ENCODE peak calls at places on chromosomes 5 and 9, in six cellular contexts. W is IMR-90, Y is neuronal stem cell, J is H9, T is H1, E is mesenchymal stem cell. O is an unnamed sample.

GRCh38 chr5:115796656-115797055 is 19.8 kb downstream of the CDO1 start:
- DNase-seq in W (no peak), Y (no peak), J (no peak), T (no peak), E (no peak), O (no peak)

GRCh38 chr9:97983524-97984187 is 515 bp downstream of the ANP32B start:
- DNase-seq in W (peak; percentile 9), Y (no peak), J (peak; percentile 37), T (no peak), E (peak; percentile 60), O (peak; percentile 46)

GRCh38 chr9:105318729-105319513 is 74.5 kb downstream of the SLC44A1 start:
- DNase-seq in W (no peak), Y (no peak), J (no peak), T (no peak), E (no peak), O (no peak)

GRCh38 chr5:148826082-148826971 is at the start of gene ADRB2:
- DNase-seq in W (peak; percentile 91), Y (peak; percentile 89), J (peak; percentile 98), T (peak; percentile 80), E (peak; percentile 95), O (peak; percentile 96)

GRCh38 chr5:154473581-154474266 is 4.3 kb downstream of the HAND1 start:
- DNase-seq in W (no peak), Y (no peak), J (peak; percentile 69), T (no peak), E (no peak), O (peak; percentile 60)

GRCh38 chr9:71121275-71122168 is at the start of gene TRPM3:
- DNase-seq in W (no peak), Y (peak; percentile 77), J (peak; percentile 71), T (peak; percentile 19), E (no peak), O (peak; percentile 54)

GRCh38 chr9:27785714-27786100 is 212.4 kb upstream of the C9orf72 start:
- DNase-seq in W (no peak), Y (no peak), J (no peak), T (no peak), E (peak; percentile 54), O (no peak)

GRCh38 chr5:17217421-17218352 is at the start of gene BASP1:
- DNase-seq in W (peak; percentile 75), Y (peak; percentile 80), J (peak; percentile 86), T (no peak), E (peak; percentile 85), O (peak; percentile 92)

GRCh38 chr9:115531410-115532130 is 413.6 kb upstream of the TNC start:
- DNase-seq in W (peak; percentile 90), Y (no peak), J (no peak), T (no peak), E (peak; percentile 79), O (no peak)

GRCh38 chr5:65198777-65199120 is 283.0 kb downstream of the ADAMTS6 start:
- DNase-seq in W (peak; percentile 99), Y (no peak), J (no peak), T (no peak), E (peak; percentile 75), O (peak; percentile 65)

GRCh38 chr5:43019615-43020293 is 20.4 kb downstream of the ANXA2R start:
- DNase-seq in W (peak; percentile 91), Y (no peak), J (peak; percentile 74), T (no peak), E (peak; percentile 94), O (peak; percentile 95)

GRCh38 chr5:127840198-127840524 is 137.0 kb downstream of the CCDC192 start:
- DNase-seq in W (no peak), Y (no peak), J (no peak), T (no peak), E (no peak), O (no peak)

GRCh38 chr5:81078930-81079329 is 118.8 kb downstream of the RASGRF2 start:
- DNase-seq in W (no peak), Y (no peak), J (no peak), T (no peak), E (no peak), O (no peak)

GRCh38 chr5:134240421-134240962 is 14.6 kb upstream of the PPP2CA start:
- DNase-seq in W (peak; percentile 90), Y (no peak), J (no peak), T (no peak), E (peak; percentile 78), O (no peak)

GRCh38 chr5:132889501-132889900 is 16.0 kb downstream of the LEAP2 start:
- DNase-seq in W (no peak), Y (no peak), J (no peak), T (no peak), E (no peak), O (no peak)

GRCh38 chr5:89936576-89936975 is 473.0 kb downstream of the CETN3 start:
- DNase-seq in W (no peak), Y (no peak), J (no peak), T (no peak), E (no peak), O (no peak)

GRCh38 chr9:18689166-18689565 is 215.2 kb downstream of the ADAMTSL1 start:
- DNase-seq in W (no peak), Y (no peak), J (no peak), T (no peak), E (no peak), O (no peak)

GRCh38 chr9:129319938-129320481 is 141.9 kb upstream of the IER5L start:
- DNase-seq in W (no peak), Y (no peak), J (peak; percentile 28), T (no peak), E (no peak), O (no peak)

GRCh38 chr9:27003406-27004147 is 1.9 kb downstream of the LRRC19 start:
- DNase-seq in W (no peak), Y (peak; percentile 5), J (no peak), T (no peak), E (no peak), O (peak; percentile 7)

GRCh38 chr9:20981486-20981885 is 50.0 kb downstream of the HACD4 start:
- DNase-seq in W (peak; percentile 88), Y (no peak), J (no peak), T (no peak), E (peak; percentile 63), O (no peak)

GRCh38 chr9:32360983-32361673 is 23.3 kb upstream of the ACO1 start:
- DNase-seq in W (no peak), Y (no peak), J (no peak), T (no peak), E (no peak), O (no peak)
- H2BK15ac ChIP-seq in W (no peak overlapping the region), Y (no peak overlapping the region), J (no peak overlapping the region), T (no peak overlapping the region), E (no peak overlapping the region), O (no peak overlapping the region)

GRCh38 chr5:177959315-177959714 is 36.7 kb downstream of the PROP1 start:
- DNase-seq in W (no peak), Y (no peak), J (no peak), T (no peak), E (no peak), O (peak; percentile 37)
- H2BK15ac ChIP-seq in W (no peak overlapping the region), Y (no peak overlapping the region), J (no peak overlapping the region), T (no peak overlapping the region), E (no peak overlapping the region), O (no peak overlapping the region)

GRCh38 chr9:114493521-114494184 is 11.6 kb downstream of the WHRN start:
- DNase-seq in W (no peak), Y (no peak), J (no peak), T (no peak), E (no peak), O (no peak)
- H2BK15ac ChIP-seq in W (no peak overlapping the region), Y (no peak overlapping the region), J (no peak overlapping the region), T (no peak overlapping the region), E (no peak overlapping the region), O (no peak overlapping the region)

GRCh38 chr9:93184439-93185221 is 691 bp downstream of the WNK2 start:
- DNase-seq in W (no peak), Y (peak; percentile 23), J (no peak), T (no peak), E (no peak), O (peak; percentile 16)

GRCh38 chr9:93183663-93184438 is at the start of gene WNK2:
- DNase-seq in W (no peak), Y (peak; percentile 50), J (peak; percentile 65), T (no peak), E (no peak), O (peak; percentile 29)

GRCh38 chr9:93187047-93187446 is 3.1 kb downstream of the WNK2 start:
- DNase-seq in W (no peak), Y (no peak), J (no peak), T (no peak), E (no peak), O (no peak)

GRCh38 chr9:93186151-93186715 is 2.3 kb downstream of the WNK2 start:
- DNase-seq in W (no peak), Y (no peak), J (no peak), T (no peak), E (no peak), O (no peak)

GRCh38 chr9:93185261-93186150 is 1.6 kb downstream of the WNK2 start:
- DNase-seq in W (no peak), Y (no peak), J (no peak), T (no peak), E (no peak), O (peak; percentile 18)
- H2BK15ac ChIP-seq in W (no peak overlapping the region), Y (no peak overlapping the region), J (no peak overlapping the region), T (no peak overlapping the region), E (no peak overlapping the region), O (no peak overlapping the region)

O was measured in mesendoderm.